ENCODE peak calls at places on chromosomes 3 and 15, in seven cellular contexts. M, F, L, U, E, R and Y are unnamed samples.

GRCh38 chr3:71611099-71611498 is 27.6 kb upstream of the FOXP1 start:
- DNase-seq in M (no peak), F (no peak), L (no peak), U (no peak), E (no peak), R (no peak), Y (no peak)

GRCh38 chr3:109952924-109953323 is 615.6 kb upstream of the DPPA4 start:
- DNase-seq in M (no peak), F (no peak), L (no peak), U (no peak), E (no peak), R (peak; percentile 64), Y (no peak)

GRCh38 chr3:177197041-177197933 is at the start of gene TBL1XR1:
- DNase-seq in M (peak; percentile 96), F (peak; percentile 90), L (peak; percentile 67), U (peak; percentile 99), E (peak; percentile 93), R (peak; percentile 96), Y (peak; percentile 98)

GRCh38 chr3:45479627-45480026 is 91.3 kb downstream of the LARS2 start:
- DNase-seq in M (no peak), F (no peak), L (no peak), U (peak; percentile 80), E (no peak), R (peak; percentile 91), Y (no peak)

GRCh38 chr3:12588674-12589054 is 31.8 kb downstream of the MKRN2 start:
- DNase-seq in M (no peak), F (no peak), L (no peak), U (no peak), E (peak; percentile 96), R (no peak), Y (no peak)

GRCh38 chr15:77130315-77130930 is 59.5 kb upstream of the TSPAN3 start:
- DNase-seq in M (no peak), F (no peak), L (no peak), U (no peak), E (no peak), R (no peak), Y (no peak)

GRCh38 chr3:160707187-160707789 is 30.3 kb downstream of the ARL14 start:
- DNase-seq in M (peak; percentile 58), F (no peak), L (no peak), U (no peak), E (peak; percentile 18), R (peak; percentile 55), Y (peak; percentile 59)

GRCh38 chr3:169241575-169241927 is 422.0 kb downstream of the MECOM start:
- DNase-seq in M (no peak), F (no peak), L (no peak), U (no peak), E (no peak), R (peak; percentile 87), Y (no peak)

GRCh38 chr3:167184511-167184910 is 195.6 kb downstream of the ZBBX start:
- DNase-seq in M (peak; percentile 82), F (no peak), L (no peak), U (no peak), E (no peak), R (no peak), Y (peak; percentile 20)

GRCh38 chr3:46595819-46596218 is 16.5 kb upstream of the FAM240A start:
- DNase-seq in M (no peak), F (no peak), L (no peak), U (no peak), E (no peak), R (no peak), Y (no peak)

GRCh38 chr15:25797511-25798206 is 65.5 kb downstream of the ATP10A start:
- DNase-seq in M (no peak), F (no peak), L (no peak), U (peak; percentile 91), E (no peak), R (no peak), Y (no peak)

GRCh38 chr15:46682969-46683791 is 1034.1 kb upstream of the SEMA6D start:
- DNase-seq in M (no peak), F (no peak), L (no peak), U (no peak), E (no peak), R (no peak), Y (peak; percentile 82)

GRCh38 chr15:31272558-31273257 is 53.9 kb upstream of the KLF13 start:
- DNase-seq in M (no peak), F (peak; percentile 46), L (no peak), U (peak; percentile 34), E (no peak), R (no peak), Y (no peak)

GRCh38 chr3:193662757-193663322 is 69.8 kb downstream of the OPA1 start:
- DNase-seq in M (no peak), F (no peak), L (no peak), U (no peak), E (no peak), R (peak; percentile 51), Y (no peak)